ENCODE peak calls at places on chromosomes 7 and 10, in six cellular contexts. B, X, W, P, I and G are unnamed samples.

GRCh38 chr10:79329529-79329928 is 17.7 kb upstream of the PPIF start:
- DNase-seq in B (no peak), X (no peak), W (no peak), P (no peak), I (no peak), G (no peak)

GRCh38 chr10:69413221-69413865 is 3.4 kb downstream of the TACR2 start:
- DNase-seq in B (no peak), X (peak), W (peak), P (peak), I (no peak), G (peak)

GRCh38 chr7:6168469-6168868 is 104.0 kb downstream of the CYTH3 start:
- DNase-seq in B (no peak), X (no peak), W (no peak), P (no peak), I (no peak), G (no peak)

GRCh38 chr7:108010377-108010776 is 7.4 kb upstream of the LAMB1 start:
- DNase-seq in B (no peak), X (no peak), W (no peak), P (no peak), I (no peak), G (no peak)

GRCh38 chr7:102874966-102875365 is 37.8 kb upstream of the LRRC17 start:
- DNase-seq in B (no peak), X (no peak), W (no peak), P (no peak), I (no peak), G (no peak)

GRCh38 chr7:80347173-80347572 is 164.7 kb downstream of the GNAT3 start:
- DNase-seq in B (no peak), X (no peak), W (no peak), P (no peak), I (no peak), G (no peak)

GRCh38 chr10:96257944-96258343 is 13.4 kb downstream of the BLNK start:
- DNase-seq in B (no peak), X (no peak), W (no peak), P (peak), I (no peak), G (no peak)

GRCh38 chr10:3774814-3775670 is 10.0 kb downstream of the KLF6 start:
- DNase-seq in B (no peak), X (no peak), W (peak), P (peak), I (no peak), G (peak)

GRCh38 chr10:79104264-79104954 is 35.6 kb downstream of the ZMIZ1 start:
- DNase-seq in B (no peak), X (no peak), W (no peak), P (no peak), I (no peak), G (no peak)

GRCh38 chr7:101817031-101817929 is at the start of gene CUX1:
- DNase-seq in B (no peak), X (peak), W (peak), P (peak), I (no peak), G (peak)

GRCh38 chr7:35035511-35035921 is 1.8 kb downstream of the DPY19L1 start:
- DNase-seq in B (no peak), X (no peak), W (peak), P (peak), I (peak), G (peak)

GRCh38 chr10:77251297-77252013 is 386.2 kb downstream of the KCNMA1 start:
- DNase-seq in B (no peak), X (peak), W (no peak), P (peak), I (no peak), G (no peak)

GRCh38 chr7:139033346-139034114 is 2.3 kb downstream of the ZC3HAV1L start:
- DNase-seq in B (no peak), X (no peak), W (no peak), P (no peak), I (no peak), G (no peak)

GRCh38 chr10:48608279-48608681 is 3.4 kb upstream of the ARHGAP22 start:
- DNase-seq in B (no peak), X (peak), W (no peak), P (peak), I (peak), G (peak)

GRCh38 chr7:80087051-80087767 is 47.4 kb upstream of the GNAI1 start:
- DNase-seq in B (no peak), X (no peak), W (no peak), P (no peak), I (no peak), G (no peak)

GRCh38 chr10:36725581-36726520 is 399.5 kb upstream of the ANKRD30A start:
- DNase-seq in B (no peak), X (no peak), W (no peak), P (no peak), I (peak), G (no peak)

GRCh38 chr7:46934198-46934825 is 647.6 kb downstream of the TNS3 start:
- DNase-seq in B (no peak), X (no peak), W (no peak), P (no peak), I (no peak), G (no peak)

GRCh38 chr7:108016841-108017775 is 14.1 kb upstream of the LAMB1 start:
- DNase-seq in B (no peak), X (no peak), W (no peak), P (peak), I (peak), G (no peak)

GRCh38 chr7:100875356-100875751 is 451 bp downstream of the SRRT start:
- DNase-seq in B (no peak), X (peak), W (no peak), P (peak), I (no peak), G (no peak)

GRCh38 chr7:25857376-25858067 is 294.5 kb upstream of the NFE2L3 start:
- DNase-seq in B (no peak), X (peak), W (peak), P (peak), I (peak), G (peak)

GRCh38 chr10:20797290-20797689 is 99.8 kb downstream of the NEBL start:
- DNase-seq in B (no peak), X (no peak), W (no peak), P (no peak), I (no peak), G (no peak)

GRCh38 chr7:147419001-147419400 is 1171.6 kb upstream of the C7orf33 start:
- DNase-seq in B (no peak), X (no peak), W (no peak), P (no peak), I (no peak), G (no peak)

GRCh38 chr10:35420044-35420443 is 83.7 kb downstream of the CCNY start:
- DNase-seq in B (no peak), X (no peak), W (no peak), P (no peak), I (no peak), G (no peak)

GRCh38 chr7:31094271-31094670 is 42.2 kb downstream of the ADCYAP1R1 start:
- DNase-seq in B (no peak), X (no peak), W (no peak), P (no peak), I (no peak), G (no peak)

GRCh38 chr7:132218876-132219275 is 357.4 kb downstream of the PLXNA4 start:
- DNase-seq in B (no peak), X (no peak), W (no peak), P (no peak), I (no peak), G (no peak)

GRCh38 chr10:72320676-72321247 is 34.0 kb downstream of the DNAJB12 start:
- DNase-seq in B (peak), X (peak), W (peak), P (peak), I (peak), G (peak)

GRCh38 chr10:89469517-89469916 is 55.1 kb downstream of the IFIT5 start:
- DNase-seq in B (no peak), X (no peak), W (no peak), P (no peak), I (no peak), G (no peak)

GRCh38 chr10:119253433-119254174 is 46.2 kb downstream of the GRK5 start:
- DNase-seq in B (no peak), X (no peak), W (peak), P (no peak), I (no peak), G (peak)

GRCh38 chr10:85921789-85922188 is 444.8 kb downstream of the GRID1 start:
- DNase-seq in B (no peak), X (no peak), W (no peak), P (no peak), I (no peak), G (no peak)

GRCh38 chr7:8131694-8132605 is 130.0 kb downstream of the ICA1 start:
- DNase-seq in B (no peak), X (no peak), W (no peak), P (peak), I (no peak), G (no peak)

GRCh38 chr10:128887856-128888255 is 579.2 kb upstream of the MGMT start:
- DNase-seq in B (no peak), X (no peak), W (no peak), P (no peak), I (no peak), G (no peak)

GRCh38 chr10:114458955-114459354 is 54.7 kb upstream of the AFAP1L2 start:
- DNase-seq in B (no peak), X (peak), W (peak), P (peak), I (no peak), G (peak)

GRCh38 chr10:61627266-61627665 is 35.5 kb upstream of the CABCOCO1 start:
- DNase-seq in B (no peak), X (no peak), W (no peak), P (no peak), I (no peak), G (no peak)

GRCh38 chr10:89296227-89296648 is 5.6 kb upstream of the IFIT2 start:
- DNase-seq in B (no peak), X (peak), W (no peak), P (peak), I (no peak), G (no peak)

GRCh38 chr7:42186181-42186580 is 50.8 kb downstream of the GLI3 start:
- DNase-seq in B (no peak), X (no peak), W (no peak), P (peak), I (no peak), G (no peak)

GRCh38 chr10:101694674-101695403 is at the start of gene FBXW4:
- DNase-seq in B (peak), X (peak), W (peak), P (peak), I (peak), G (peak)

GRCh38 chr10:27983144-27983543 is 15.7 kb downstream of the ODAD2 start:
- DNase-seq in B (no peak), X (no peak), W (no peak), P (no peak), I (no peak), G (no peak)

GRCh38 chr7:151038951-151039849 is 9.1 kb upstream of the ASIC3 start:
- DNase-seq in B (peak), X (peak), W (peak), P (no peak), I (no peak), G (peak)

GRCh38 chr10:114821915-114822770 is 563 bp downstream of the FHIP2A start:
- DNase-seq in B (peak), X (peak), W (peak), P (peak), I (no peak), G (peak)